ENCODE peak calls at places on chromosomes 13 and 19, in six cellular contexts. One of them, this sample, is unnamed.

GRCh38 chr13:73731564-73731963 is 402.6 kb downstream of the KLF12 start:
- DNase-seq in ELR: no peak
- DNase-seq in DMS153: no peak
- DNase-seq in endodermal cell: no peak
- DNase-seq in sciatic nerve: no peak
- DNase-seq in natural killer cell treated with Interleukin-12 subunit alpha and Interleukin-12 subunit beta and Interleukin-15 and Interleukin-18, amount 100 ng/mL, for 72 hours: no peak
- DNase-seq in this sample: no peak

GRCh38 chr13:114143806-114144605 is 11.6 kb upstream of the RASA3 start:
- DNase-seq in ELR: no peak
- DNase-seq in DMS153: no peak
- DNase-seq in endodermal cell: peak; percentile 85
- DNase-seq in sciatic nerve: peak; percentile 45
- DNase-seq in natural killer cell treated with Interleukin-12 subunit alpha and Interleukin-12 subunit beta and Interleukin-15 and Interleukin-18, amount 100 ng/mL, for 72 hours: no peak
- DNase-seq in this sample: peak; percentile 89

GRCh38 chr13:25844559-25845434 is 207.0 kb downstream of the SHISA2 start:
- DNase-seq in ELR: no peak
- DNase-seq in DMS153: no peak
- DNase-seq in endodermal cell: no peak
- DNase-seq in sciatic nerve: no peak
- DNase-seq in natural killer cell treated with Interleukin-12 subunit alpha and Interleukin-12 subunit beta and Interleukin-15 and Interleukin-18, amount 100 ng/mL, for 72 hours: no peak
- DNase-seq in this sample: no peak

GRCh38 chr19:19997656-19998268 is 41.5 kb downstream of the ZNF682 start:
- DNase-seq in ELR: peak; percentile 20
- DNase-seq in DMS153: no peak
- DNase-seq in endodermal cell: peak; percentile 89
- DNase-seq in sciatic nerve: no peak
- DNase-seq in natural killer cell treated with Interleukin-12 subunit alpha and Interleukin-12 subunit beta and Interleukin-15 and Interleukin-18, amount 100 ng/mL, for 72 hours: peak; percentile 61
- DNase-seq in this sample: peak; percentile 66

GRCh38 chr19:6739884-6740588 is 556 bp downstream of the TRIP10 start:
- DNase-seq in ELR: peak; percentile 53
- DNase-seq in DMS153: no peak
- DNase-seq in endodermal cell: peak; percentile 80
- DNase-seq in sciatic nerve: peak; percentile 82
- DNase-seq in natural killer cell treated with Interleukin-12 subunit alpha and Interleukin-12 subunit beta and Interleukin-15 and Interleukin-18, amount 100 ng/mL, for 72 hours: peak; percentile 84
- DNase-seq in this sample: peak; percentile 93

GRCh38 chr19:38917921-38918491 is 6.0 kb upstream of the CCER2 start:
- DNase-seq in ELR: peak; percentile 48
- DNase-seq in DMS153: peak; percentile 25
- DNase-seq in endodermal cell: no peak
- DNase-seq in sciatic nerve: no peak
- DNase-seq in natural killer cell treated with Interleukin-12 subunit alpha and Interleukin-12 subunit beta and Interleukin-15 and Interleukin-18, amount 100 ng/mL, for 72 hours: peak; percentile 47
- DNase-seq in this sample: peak; percentile 73

GRCh38 chr19:16661480-16662034 is 618 bp downstream of the TMEM38A start:
- DNase-seq in ELR: no peak
- DNase-seq in DMS153: no peak
- DNase-seq in endodermal cell: peak; percentile 69
- DNase-seq in sciatic nerve: peak; percentile 68
- DNase-seq in natural killer cell treated with Interleukin-12 subunit alpha and Interleukin-12 subunit beta and Interleukin-15 and Interleukin-18, amount 100 ng/mL, for 72 hours: peak; percentile 62
- DNase-seq in this sample: peak; percentile 75

GRCh38 chr19:17001603-17002183 is 24.9 kb downstream of the CPAMD8 start:
- DNase-seq in ELR: no peak
- DNase-seq in DMS153: no peak
- DNase-seq in endodermal cell: peak; percentile 48
- DNase-seq in sciatic nerve: no peak
- DNase-seq in natural killer cell treated with Interleukin-12 subunit alpha and Interleukin-12 subunit beta and Interleukin-15 and Interleukin-18, amount 100 ng/mL, for 72 hours: peak; percentile 67
- DNase-seq in this sample: peak; percentile 80

This sample was measured in H7.